ENCODE peak calls at places on chromosomes 12 and 14, in ten cellular contexts. F, A, O, K, R, Z, V, Q, J and I are unnamed samples.

GRCh38 chr12:22282283-22282682 is 52.2 kb downstream of the ST8SIA1 start:
- DNase-seq in F (no peak), A (no peak), O (peak; percentile 69), K (no peak), R (peak; percentile 50), Z (peak; percentile 63), V (no peak), Q (peak; percentile 91), J (no peak), I (no peak)

GRCh38 chr14:23114669-23115491 is 4.2 kb downstream of the CEBPE start:
- DNase-seq in F (no peak), A (no peak), O (peak; percentile 98), K (no peak), R (no peak), Z (peak; percentile 96), V (peak; percentile 89), Q (peak; percentile 98), J (no peak), I (no peak)

GRCh38 chr14:26820101-26820500 is 222.3 kb upstream of the NOVA1 start:
- DNase-seq in F (no peak), A (no peak), O (peak; percentile 71), K (no peak), R (no peak), Z (peak; percentile 7), V (no peak), Q (peak; percentile 92), J (no peak), I (no peak)

GRCh38 chr14:65850429-65851145 is 438.1 kb downstream of the FUT8 start:
- DNase-seq in F (no peak), A (no peak), O (no peak), K (no peak), R (no peak), Z (no peak), V (no peak), Q (no peak), J (no peak), I (no peak)

GRCh38 chr14:71549421-71549820 is 382.8 kb upstream of the RGS6 start:
- DNase-seq in F (no peak), A (no peak), O (no peak), K (no peak), R (no peak), Z (no peak), V (no peak), Q (no peak), J (no peak), I (no peak)

GRCh38 chr14:50001999-50002925 is 109.4 kb downstream of the ARF6 start:
- DNase-seq in F (peak; percentile 74), A (no peak), O (no peak), K (no peak), R (no peak), Z (no peak), V (no peak), Q (no peak), J (peak; percentile 17), I (no peak)

GRCh38 chr14:85088231-85088630 is 441.7 kb upstream of the FLRT2 start:
- DNase-seq in F (no peak), A (no peak), O (peak; percentile 33), K (no peak), R (no peak), Z (peak; percentile 42), V (no peak), Q (peak; percentile 50), J (no peak), I (no peak)

GRCh38 chr12:4054643-4055042 is 181.4 kb upstream of the PARP11 start:
- DNase-seq in F (no peak), A (no peak), O (no peak), K (no peak), R (no peak), Z (no peak), V (no peak), Q (no peak), J (no peak), I (no peak)

GRCh38 chr12:87995581-87996178 is 33.5 kb downstream of the C12orf50 start:
- DNase-seq in F (peak; percentile 40), A (peak; percentile 23), O (peak; percentile 85), K (peak; percentile 66), R (peak; percentile 22), Z (peak; percentile 82), V (peak; percentile 54), Q (peak; percentile 77), J (peak; percentile 86), I (peak; percentile 62)

GRCh38 chr12:98453492-98453891 is 61.9 kb upstream of the TMPO start:
- DNase-seq in F (no peak), A (no peak), O (no peak), K (no peak), R (no peak), Z (no peak), V (no peak), Q (no peak), J (no peak), I (no peak)
- TF ChIP-seq CTCF in F (no peak), A (no peak), O (no peak), K (no peak), R (no peak), Z (no peak), V (no peak), Q (no peak), J (no peak), I (no peak)

GRCh38 chr14:24441485-24441884 is 1.1 kb downstream of the SDR39U1 start:
- DNase-seq in F (no peak), A (no peak), O (no peak), K (no peak), R (no peak), Z (no peak), V (no peak), Q (no peak), J (no peak), I (no peak)

GRCh38 chr14:24442240-24443052 is at the start of gene SDR39U1:
- DNase-seq in F (peak; percentile 92), A (peak; percentile 96), O (peak; percentile 100), K (peak; percentile 93), R (peak; percentile 99), Z (peak; percentile 100), V (peak; percentile 98), Q (peak; percentile 99), J (peak; percentile 99), I (peak; percentile 91)

GRCh38 chr14:24443053-24443683 is 592 bp upstream of the SDR39U1 start:
- DNase-seq in F (no peak), A (no peak), O (no peak), K (no peak), R (no peak), Z (peak; percentile 35), V (no peak), Q (no peak), J (no peak), I (no peak)

GRCh38 chr14:24440606-24441399 is 1.8 kb downstream of the SDR39U1 start:
- DNase-seq in F (no peak), A (no peak), O (no peak), K (no peak), R (no peak), Z (no peak), V (no peak), Q (no peak), J (no peak), I (no peak)

DNA sequence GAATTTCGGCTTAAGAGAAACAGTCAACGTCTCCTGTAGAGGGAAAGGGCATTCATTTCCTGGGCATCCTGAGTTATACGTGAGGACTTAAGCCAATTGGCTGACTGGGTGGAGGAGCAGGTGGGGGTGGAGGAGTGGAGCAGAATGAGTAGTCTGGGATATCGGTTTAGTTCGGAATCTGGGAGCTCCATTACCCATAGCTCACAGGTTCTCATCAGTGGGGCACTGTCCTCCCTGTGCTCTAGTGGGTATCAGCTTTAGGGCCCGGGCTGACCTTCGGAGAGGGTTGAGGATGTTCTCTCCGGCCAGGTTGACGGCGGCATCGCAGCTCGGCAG is 704 bp downstream of the SDR39U1 start:
- DNase-seq in F (no peak), A (no peak), O (peak; percentile 80), K (no peak), R (no peak), Z (peak; percentile 64), V (no peak), Q (peak; percentile 68), J (peak; percentile 64), I (no peak)
- TF ChIP-seq CTCF in F (no peak), A (no peak), O (no peak), K (no peak), R (no peak), Z (no peak), V (no peak), Q (no peak), J (no peak), I (no peak)

GRCh38 chr12:96208801-96209534 is 14.8 kb downstream of the ELK3 start:
- DNase-seq in F (no peak), A (no peak), O (no peak), K (no peak), R (no peak), Z (peak; percentile 49), V (no peak), Q (no peak), J (no peak), I (no peak)
- TF ChIP-seq CTCF in F (no peak), A (peak; percentile 44), O (no peak), K (no peak), R (no peak), Z (no peak), V (peak; percentile 20), Q (no peak), J (peak; percentile 24), I (no peak)

GRCh38 chr12:115485503-115485902 is 792.0 kb downstream of the MED13L start:
- DNase-seq in F (no peak), A (no peak), O (no peak), K (no peak), R (no peak), Z (no peak), V (no peak), Q (no peak), J (no peak), I (no peak)

GRCh38 chr12:115485967-115486366 is 791.5 kb downstream of the MED13L start:
- DNase-seq in F (no peak), A (no peak), O (no peak), K (no peak), R (no peak), Z (no peak), V (no peak), Q (no peak), J (no peak), I (no peak)

GRCh38 chr12:115478505-115478904 is 794.5 kb upstream of the TBX3 start:
- DNase-seq in F (no peak), A (no peak), O (no peak), K (no peak), R (no peak), Z (no peak), V (no peak), Q (no peak), J (no peak), I (no peak)

GRCh38 chr12:115481141-115481540 is 796.4 kb downstream of the MED13L start:
- DNase-seq in F (peak; percentile 20), A (no peak), O (no peak), K (no peak), R (no peak), Z (no peak), V (no peak), Q (peak; percentile 11), J (no peak), I (no peak)
- TF ChIP-seq CTCF in F (no peak), A (no peak), O (no peak), K (no peak), R (no peak), Z (no peak), V (peak; percentile 22), Q (no peak), J (no peak), I (no peak)

DNA sequence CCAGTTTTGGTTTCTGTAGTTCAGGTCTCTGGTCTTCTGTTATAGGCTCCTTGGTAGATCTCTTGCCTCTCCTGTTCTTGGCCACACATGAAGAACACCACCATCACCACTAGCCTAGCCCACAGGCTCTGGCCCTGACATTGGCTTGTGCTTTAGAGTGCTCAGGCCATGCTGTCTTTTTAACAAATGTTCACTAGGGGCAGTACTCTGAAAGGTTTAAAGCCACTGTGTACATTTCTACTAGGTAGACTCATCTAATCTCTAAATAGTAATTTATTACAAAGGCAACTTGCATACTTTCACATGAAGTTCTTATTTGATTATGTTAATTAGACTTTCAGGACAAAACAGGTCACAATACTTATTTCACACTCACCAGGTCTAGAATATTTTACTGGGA is 38.3 kb downstream of the PDE6H start:
- DNase-seq in F (no peak), A (no peak), O (no peak), K (no peak), R (no peak), Z (no peak), V (no peak), Q (peak; percentile 12), J (peak; percentile 54), I (no peak)
- TF ChIP-seq CTCF in F (peak; percentile 14), A (no peak), O (peak; percentile 14), K (no peak), R (no peak), Z (peak; percentile 9), V (peak; percentile 29), Q (peak; percentile 28), J (peak; percentile 49), I (no peak)